ENCODE peak calls at places on chromosomes 13 and 19, in nine cellular contexts. V, B, W, X, J, C, R, L and K are unnamed samples.

GRCh38 chr19:3784607-3785463 is 1.3 kb downstream of the MATK start:
- DNase-seq in V (no peak), B (no peak), W (no peak), X (no peak), J (no peak), C (no peak), R (no peak), L (no peak), K (peak; percentile 22)

GRCh38 chr13:50888362-50888761 is 21.2 kb upstream of the RNASEH2B start:
- DNase-seq in V (no peak), B (no peak), W (no peak), X (no peak), J (no peak), C (no peak), R (no peak), L (no peak), K (no peak)

GRCh38 chr19:44308011-44308410 is 3.2 kb upstream of the ZNF235 start:
- DNase-seq in V (no peak), B (no peak), W (no peak), X (no peak), J (no peak), C (no peak), R (peak; percentile 18), L (no peak), K (peak; percentile 50)

GRCh38 chr19:45370410-45371204 is at the start of gene ERCC2:
- DNase-seq in V (peak; percentile 99), B (peak; percentile 100), W (peak; percentile 100), X (peak; percentile 99), J (peak; percentile 98), C (peak; percentile 100), R (peak; percentile 99), L (peak; percentile 85), K (peak; percentile 99)

GRCh38 chr13:110356362-110356761 is 49.3 kb downstream of the COL4A2 start:
- DNase-seq in V (peak; percentile 51), B (no peak), W (no peak), X (no peak), J (no peak), C (no peak), R (no peak), L (no peak), K (no peak)

GRCh38 chr19:3061214-3062161 is 807 bp downstream of the TLE5 start:
- DNase-seq in V (peak; percentile 84), B (peak; percentile 86), W (no peak), X (peak; percentile 78), J (peak; percentile 30), C (no peak), R (peak; percentile 34), L (no peak), K (no peak)

GRCh38 chr13:39327080-39327479 is 275.9 kb downstream of the LHFPL6 start:
- DNase-seq in V (no peak), B (no peak), W (no peak), X (no peak), J (no peak), C (no peak), R (no peak), L (no peak), K (no peak)

GRCh38 chr13:96090240-96091101 is 564 bp downstream of the HS6ST3 start:
- DNase-seq in V (peak; percentile 35), B (no peak), W (peak; percentile 50), X (no peak), J (peak; percentile 57), C (no peak), R (no peak), L (no peak), K (peak; percentile 8)

GRCh38 chr19:4547303-4548237 is 7.7 kb upstream of the LRG1 start:
- DNase-seq in V (no peak), B (peak; percentile 34), W (peak; percentile 40), X (no peak), J (no peak), C (no peak), R (peak; percentile 29), L (peak; percentile 25), K (peak; percentile 22)

GRCh38 chr13:33744589-33745369 is 73.2 kb upstream of the RFC3 start:
- DNase-seq in V (no peak), B (no peak), W (no peak), X (no peak), J (no peak), C (no peak), R (peak; percentile 14), L (no peak), K (no peak)

GRCh38 chr13:21625366-21625765 is 21.4 kb upstream of the MICU2 start:
- DNase-seq in V (no peak), B (peak; percentile 13), W (no peak), X (no peak), J (no peak), C (peak; percentile 18), R (peak; percentile 36), L (peak; percentile 13), K (peak; percentile 69)

GRCh38 chr13:33787051-33787591 is 30.8 kb upstream of the RFC3 start:
- DNase-seq in V (no peak), B (peak; percentile 55), W (no peak), X (no peak), J (no peak), C (no peak), R (no peak), L (no peak), K (no peak)

GRCh38 chr19:32231691-32232090 is 113.7 kb upstream of the ZNF507 start:
- DNase-seq in V (no peak), B (no peak), W (no peak), X (no peak), J (no peak), C (no peak), R (no peak), L (no peak), K (no peak)

DNA sequence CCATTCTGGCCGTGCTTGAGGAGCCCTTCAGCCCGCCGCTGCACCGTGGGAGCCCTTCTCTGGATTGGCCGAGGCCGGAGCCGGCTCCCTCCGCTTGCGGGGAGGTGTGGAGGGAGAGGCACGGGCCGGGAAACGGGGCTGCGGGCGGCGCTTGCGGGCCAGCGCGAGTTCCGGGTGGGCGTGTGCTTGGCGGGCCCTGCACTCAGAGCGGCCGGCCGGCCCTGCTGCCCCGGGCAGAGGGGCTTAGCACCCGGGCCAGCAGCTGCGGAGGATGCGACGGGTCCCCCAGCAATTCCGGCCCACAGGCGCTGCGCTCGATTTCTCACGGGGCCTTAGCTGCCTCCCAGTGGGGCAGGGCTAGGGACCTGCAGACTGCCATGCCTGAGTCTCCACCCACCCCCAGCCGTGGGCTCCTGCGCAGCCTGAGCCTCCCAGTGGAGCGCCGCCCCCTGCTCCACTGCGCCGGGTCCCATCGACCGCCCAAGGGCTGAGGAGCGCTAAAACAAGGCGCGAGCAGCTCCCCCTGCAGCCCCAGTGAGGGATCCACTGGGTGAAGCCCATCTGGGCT is 76.5 kb downstream of the PCDH20 start:
- DNase-seq in V (peak; percentile 39), B (no peak), W (peak; percentile 19), X (no peak), J (no peak), C (no peak), R (no peak), L (no peak), K (peak; percentile 1)
- TF ChIP-seq CTCF in V (no peak), B (no peak), W (no peak), X (no peak), J (no peak), C (no peak), R (no peak), L (no peak), K (no peak)

GRCh38 chr13:76523740-76524382 is 362.3 kb downstream of the KCTD12 start:
- DNase-seq in V (no peak), B (no peak), W (no peak), X (no peak), J (no peak), C (no peak), R (no peak), L (no peak), K (no peak)
- TF ChIP-seq CTCF in V (no peak), B (no peak), W (no peak), X (no peak), J (no peak), C (no peak), R (no peak), L (no peak), K (no peak)

GRCh38 chr19:20359933-20360720 is 193.1 kb downstream of the ZNF486 start:
- DNase-seq in V (no peak), B (peak; percentile 16), W (peak; percentile 80), X (no peak), J (peak; percentile 47), C (no peak), R (no peak), L (no peak), K (peak; percentile 24)
- TF ChIP-seq CTCF in V (no peak), B (peak; percentile 50), W (peak; percentile 78), X (peak; percentile 34), J (no peak), C (peak; percentile 1), R (no peak), L (no peak), K (no peak)

DNA sequence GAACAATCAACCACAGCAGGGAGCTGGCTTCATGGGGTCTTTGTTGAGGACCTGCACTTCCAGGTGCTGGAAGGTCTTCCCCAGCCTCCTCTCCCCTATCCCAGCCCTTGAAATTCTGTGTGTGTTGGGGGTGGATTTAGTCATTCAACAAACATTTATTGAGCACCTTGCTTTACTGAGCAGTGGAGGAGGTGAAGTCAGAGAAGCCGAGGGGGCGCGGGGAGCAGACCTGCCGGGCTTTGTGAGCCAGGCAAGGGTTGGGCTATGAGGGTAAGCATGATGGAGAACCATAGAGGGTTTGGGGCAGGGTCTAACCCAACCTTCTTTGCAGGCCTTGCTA is 3.5 kb upstream of the C19orf85 start:
- DNase-seq in V (no peak), B (no peak), W (no peak), X (no peak), J (no peak), C (no peak), R (no peak), L (no peak), K (no peak)
- TF ChIP-seq CTCF in V (no peak), B (no peak), W (no peak), X (peak; percentile 19), J (no peak), C (no peak), R (no peak), L (no peak), K (no peak)